ENCODE peak calls at places on chromosome 10, in four cellular contexts. One of them, this sample, is unnamed.

GRCh38 chr10:3936422-3937040 is 151.5 kb upstream of the KLF6 start:
- DNase-seq in A549: no peak
- DNase-seq in WTC11: no peak
- DNase-seq in K562: no peak
- DNase-seq in this sample: no peak

GRCh38 chr10:129161184-129161583 is 305.9 kb upstream of the MGMT start:
- DNase-seq in A549: no peak
- DNase-seq in WTC11: peak
- DNase-seq in K562: no peak
- DNase-seq in this sample: no peak

GRCh38 chr10:76649723-76650127 is 987.9 kb downstream of the KCNMA1 start:
- DNase-seq in A549: no peak
- DNase-seq in WTC11: no peak
- DNase-seq in K562: no peak
- DNase-seq in this sample: no peak

GRCh38 chr10:21724020-21724589 is 190.1 kb downstream of the MLLT10 start:
- DNase-seq in A549: no peak
- DNase-seq in WTC11: no peak
- DNase-seq in K562: peak
- DNase-seq in this sample: no peak

GRCh38 chr10:28320799-28321198 is 17.9 kb upstream of the MPP7 start:
- DNase-seq in A549: no peak
- DNase-seq in WTC11: no peak
- DNase-seq in K562: no peak
- DNase-seq in this sample: no peak

GRCh38 chr10:128881086-128881485 is 586.0 kb upstream of the MGMT start:
- DNase-seq in A549: no peak
- DNase-seq in WTC11: no peak
- DNase-seq in K562: no peak
- DNase-seq in this sample: no peak

GRCh38 chr10:14707441-14707840 is 67.3 kb downstream of the FAM107B start:
- DNase-seq in A549: no peak
- DNase-seq in WTC11: no peak
- DNase-seq in K562: no peak
- DNase-seq in this sample: no peak

GRCh38 chr10:43263551-43264323 is 3.1 kb downstream of the RASGEF1A start:
- DNase-seq in A549: peak
- DNase-seq in WTC11: peak
- DNase-seq in K562: no peak
- DNase-seq in this sample: no peak

GRCh38 chr10:110392121-110392859 is 87.6 kb upstream of the SMNDC1 start:
- DNase-seq in A549: no peak
- DNase-seq in WTC11: no peak
- DNase-seq in K562: no peak
- DNase-seq in this sample: no peak

GRCh38 chr10:80460399-80461207 is 6.5 kb downstream of the TSPAN14 start:
- DNase-seq in A549: no peak
- DNase-seq in WTC11: peak
- DNase-seq in K562: peak
- DNase-seq in this sample: peak

GRCh38 chr10:60110739-60111138 is 204.4 kb upstream of the CCDC6 start:
- DNase-seq in A549: no peak
- DNase-seq in WTC11: no peak
- DNase-seq in K562: no peak
- DNase-seq in this sample: no peak

GRCh38 chr10:13693783-13694450 is 107.2 kb downstream of the PRPF18 start:
- DNase-seq in A549: no peak
- DNase-seq in WTC11: no peak
- DNase-seq in K562: no peak
- DNase-seq in this sample: no peak

GRCh38 chr10:78381072-78381471 is 347.4 kb downstream of the RPS24 start:
- DNase-seq in A549: peak
- DNase-seq in WTC11: peak
- DNase-seq in K562: peak
- DNase-seq in this sample: no peak

GRCh38 chr10:3091346-3091787 is 24.0 kb downstream of the PFKP start:
- DNase-seq in A549: no peak
- DNase-seq in WTC11: no peak
- DNase-seq in K562: no peak
- DNase-seq in this sample: peak

GRCh38 chr10:74343804-74344203 is 192.8 kb downstream of the ADK start:
- DNase-seq in A549: no peak
- DNase-seq in WTC11: no peak
- DNase-seq in K562: no peak
- DNase-seq in this sample: no peak

GRCh38 chr10:125123363-125124113 is 36.8 kb downstream of the CTBP2 start:
- DNase-seq in A549: peak
- DNase-seq in WTC11: no peak
- DNase-seq in K562: no peak
- DNase-seq in this sample: no peak

GRCh38 chr10:118304521-118304920 is 37.6 kb downstream of the FAM204A start:
- DNase-seq in A549: no peak
- DNase-seq in WTC11: no peak
- DNase-seq in K562: no peak
- DNase-seq in this sample: no peak

GRCh38 chr10:80408198-80409085 is at the start of gene PRXL2A:
- DNase-seq in A549: peak
- DNase-seq in WTC11: peak
- DNase-seq in K562: peak
- DNase-seq in this sample: peak

GRCh38 chr10:123044391-123044790 is 35.6 kb downstream of the ACADSB start:
- DNase-seq in A549: no peak
- DNase-seq in WTC11: no peak
- DNase-seq in K562: peak
- DNase-seq in this sample: no peak

GRCh38 chr10:4947039-4947634 is 16.1 kb upstream of the AKR1C1 start:
- DNase-seq in A549: no peak
- DNase-seq in WTC11: no peak
- DNase-seq in K562: no peak
- DNase-seq in this sample: peak

GRCh38 chr10:126021833-126022500 is 125.6 kb downstream of the FANK1 start:
- DNase-seq in A549: no peak
- DNase-seq in WTC11: no peak
- DNase-seq in K562: no peak
- DNase-seq in this sample: no peak

GRCh38 chr10:97048649-97049427 is 136.9 kb downstream of the SLIT1 start:
- DNase-seq in A549: no peak
- DNase-seq in WTC11: no peak
- DNase-seq in K562: no peak
- DNase-seq in this sample: no peak

GRCh38 chr10:51052152-51052551 is 22.1 kb upstream of the PRKG1 start:
- DNase-seq in A549: no peak
- DNase-seq in WTC11: no peak
- DNase-seq in K562: no peak
- DNase-seq in this sample: no peak

GRCh38 chr10:3867454-3868273 is 82.7 kb upstream of the KLF6 start:
- DNase-seq in A549: no peak
- DNase-seq in WTC11: no peak
- DNase-seq in K562: no peak
- DNase-seq in this sample: no peak

GRCh38 chr10:114507449-114507848 is 103.1 kb upstream of the AFAP1L2 start:
- DNase-seq in A549: no peak
- DNase-seq in WTC11: no peak
- DNase-seq in K562: no peak
- DNase-seq in this sample: no peak

GRCh38 chr10:71268247-71268691 is 50.8 kb upstream of the SLC29A3 start:
- DNase-seq in A549: peak
- DNase-seq in WTC11: peak
- DNase-seq in K562: peak
- DNase-seq in this sample: peak

GRCh38 chr10:34288634-34289033 is 526.5 kb downstream of the PARD3 start:
- DNase-seq in A549: no peak
- DNase-seq in WTC11: no peak
- DNase-seq in K562: no peak
- DNase-seq in this sample: no peak

GRCh38 chr10:50554995-50555568 is 68.7 kb downstream of the SGMS1 start:
- DNase-seq in A549: no peak
- DNase-seq in WTC11: peak
- DNase-seq in K562: peak
- DNase-seq in this sample: no peak

GRCh38 chr10:64636461-64636860 is 1115.3 kb downstream of the REEP3 start:
- DNase-seq in A549: no peak
- DNase-seq in WTC11: no peak
- DNase-seq in K562: no peak
- DNase-seq in this sample: no peak

GRCh38 chr10:34649385-34649784 is 165.7 kb downstream of the PARD3 start:
- DNase-seq in A549: no peak
- DNase-seq in WTC11: no peak
- DNase-seq in K562: no peak
- DNase-seq in this sample: no peak

GRCh38 chr10:44471410-44471809 is 86.5 kb upstream of the CXCL12 start:
- DNase-seq in A549: no peak
- DNase-seq in WTC11: no peak
- DNase-seq in K562: no peak
- DNase-seq in this sample: no peak
- TF ChIP-seq NR3C1 in A549: no peak
- TF ChIP-seq NR3C1 in WTC11: no peak
- TF ChIP-seq NR3C1 in K562: no peak
- TF ChIP-seq NR3C1 in this sample: no peak

GRCh38 chr10:103714232-103714891 is 141.0 kb downstream of the SH3PXD2A start:
- DNase-seq in A549: no peak
- DNase-seq in WTC11: no peak
- DNase-seq in K562: no peak
- DNase-seq in this sample: peak

GRCh38 chr10:103715430-103715829 is 139.9 kb downstream of the SH3PXD2A start:
- DNase-seq in A549: no peak
- DNase-seq in WTC11: no peak
- DNase-seq in K562: no peak
- DNase-seq in this sample: peak

GRCh38 chr10:103718247-103718620 is 137.1 kb downstream of the SH3PXD2A start:
- DNase-seq in A549: no peak
- DNase-seq in WTC11: no peak
- DNase-seq in K562: no peak
- DNase-seq in this sample: no peak

GRCh38 chr10:103717341-103718246 is 137.8 kb downstream of the SH3PXD2A start:
- DNase-seq in A549: no peak
- DNase-seq in WTC11: no peak
- DNase-seq in K562: no peak
- DNase-seq in this sample: no peak

GRCh38 chr10:103716206-103717160 is 138.9 kb downstream of the SH3PXD2A start:
- DNase-seq in A549: no peak
- DNase-seq in WTC11: no peak
- DNase-seq in K562: no peak
- DNase-seq in this sample: peak
- TF ChIP-seq NR3C1 in A549: no peak
- TF ChIP-seq NR3C1 in WTC11: no peak
- TF ChIP-seq NR3C1 in K562: no peak
- TF ChIP-seq NR3C1 in this sample: no peak

DNA sequence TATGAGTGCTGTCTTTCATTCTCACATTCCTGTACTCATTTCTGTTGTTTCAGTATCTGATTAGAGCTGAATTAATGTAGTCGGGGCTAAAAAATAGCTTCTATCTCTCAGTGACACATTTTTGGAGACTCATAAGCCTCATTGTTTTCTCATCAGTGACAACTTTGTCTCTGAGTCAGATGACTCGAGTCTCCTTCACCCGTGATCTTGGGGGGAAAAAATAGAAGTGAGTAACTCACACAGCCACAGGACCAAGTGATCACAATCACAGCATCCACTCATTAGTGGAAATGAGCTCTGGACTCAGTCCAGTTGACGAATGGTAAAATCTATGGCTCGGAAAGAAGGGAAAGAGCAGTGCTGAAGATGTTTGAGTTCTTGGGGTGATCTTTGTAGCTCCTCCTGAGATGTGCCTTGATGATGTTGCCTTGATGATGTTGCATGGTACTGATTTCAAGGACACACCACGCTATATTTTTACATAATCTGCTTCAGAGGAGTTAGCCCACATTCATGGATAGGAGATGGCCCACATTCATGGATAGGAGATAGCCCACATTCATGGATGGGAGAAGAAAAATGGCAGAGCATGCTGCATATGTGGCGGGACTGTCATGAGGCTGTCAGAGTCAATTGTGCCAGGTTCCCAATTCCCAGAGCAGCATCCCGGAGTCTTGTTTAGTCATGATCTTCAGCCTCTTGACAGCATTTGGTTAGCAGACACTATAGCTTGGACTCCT is 214.7 kb downstream of the CELF2 start:
- DNase-seq in A549: no peak
- DNase-seq in WTC11: no peak
- DNase-seq in K562: no peak
- DNase-seq in this sample: no peak
- TF ChIP-seq NR3C1 in A549: no peak
- TF ChIP-seq NR3C1 in WTC11: no peak
- TF ChIP-seq NR3C1 in K562: no peak
- TF ChIP-seq NR3C1 in this sample: no peak

GRCh38 chr10:72601144-72601543 is 24.7 kb downstream of the MICU1 start:
- DNase-seq in A549: no peak
- DNase-seq in WTC11: no peak
- DNase-seq in K562: no peak
- DNase-seq in this sample: no peak

DNA sequence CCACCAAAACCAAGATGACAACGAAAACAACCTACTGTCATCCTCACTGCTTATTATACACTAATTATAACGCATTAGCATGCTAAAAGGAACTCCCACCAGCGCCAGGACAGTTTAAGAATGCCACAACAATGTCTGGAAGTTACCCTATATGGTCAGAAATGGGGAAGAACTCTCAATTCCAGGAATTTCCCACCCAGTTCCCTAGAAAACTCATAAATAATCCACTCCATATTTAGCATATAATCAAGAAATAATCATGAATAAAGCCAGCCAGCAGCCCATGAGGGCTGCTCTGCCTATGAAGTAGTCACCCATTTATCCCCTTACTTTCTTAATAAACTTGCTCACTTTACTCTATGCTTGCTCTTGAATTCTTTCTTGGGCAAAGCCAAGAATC is 20.7 kb downstream of the MICU1 start:
- DNase-seq in A549: no peak
- DNase-seq in WTC11: no peak
- DNase-seq in K562: peak
- DNase-seq in this sample: no peak
- TF ChIP-seq NR3C1 in A549: no peak
- TF ChIP-seq NR3C1 in WTC11: no peak
- TF ChIP-seq NR3C1 in K562: no peak
- TF ChIP-seq NR3C1 in this sample: no peak

GRCh38 chr10:6017781-6018354 is 40.5 kb upstream of the IL15RA start:
- DNase-seq in A549: no peak
- DNase-seq in WTC11: no peak
- DNase-seq in K562: no peak
- DNase-seq in this sample: no peak
- TF ChIP-seq NR3C1 in A549: no peak
- TF ChIP-seq NR3C1 in WTC11: no peak
- TF ChIP-seq NR3C1 in K562: no peak
- TF ChIP-seq NR3C1 in this sample: no peak

DNA sequence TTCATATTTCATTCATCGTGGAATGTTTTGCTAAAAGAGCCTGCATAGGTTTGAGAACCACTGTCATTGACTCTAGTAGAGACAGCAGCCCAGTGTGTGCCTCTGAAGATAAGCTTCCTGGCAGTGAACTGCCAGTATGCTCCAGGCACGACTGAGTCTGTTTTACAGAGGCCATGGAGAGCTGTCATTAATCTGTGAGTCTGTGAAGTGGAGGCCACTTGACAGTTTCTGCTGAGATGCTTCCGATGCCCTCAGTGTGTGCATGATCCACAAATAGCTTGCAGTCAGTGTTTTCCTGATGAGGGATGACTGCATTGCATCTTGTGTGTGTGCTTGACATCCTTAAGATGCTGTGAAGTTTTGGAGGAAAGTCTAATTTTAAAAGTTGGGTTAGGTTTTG is 162.2 kb downstream of the PFKFB3 start:
- DNase-seq in A549: no peak
- DNase-seq in WTC11: no peak
- DNase-seq in K562: no peak
- DNase-seq in this sample: no peak
- TF ChIP-seq NR3C1 in A549: no peak
- TF ChIP-seq NR3C1 in WTC11: no peak
- TF ChIP-seq NR3C1 in K562: no peak
- TF ChIP-seq NR3C1 in this sample: no peak